ENCODE peak calls at places on chromosomes 3 and 15, in seven cellular contexts. One of them, this sample, is unnamed. For H3K36me3 and H3K4me1, the result is how much of the 10 kb centered on the place peaks cover.

GRCh38 chr15:88901713-88902490 is 6.6 kb upstream of the HAPLN3 start:
- DNase-seq in colonic mucosa: no peak
- DNase-seq in HepG2: no peak
- DNase-seq in upper lobe of right lung: no peak
- DNase-seq in GM23338: no peak
- DNase-seq in PC-3: no peak
- DNase-seq in tibial artery: no peak
- DNase-seq in this sample: no peak

GRCh38 chr3:56269755-56270154 is 198.5 kb downstream of the ERC2 start:
- DNase-seq in HepG2: no peak
- DNase-seq in PC-3: no peak
- DNase-seq in upper lobe of right lung: no peak
- DNase-seq in colonic mucosa: no peak
- DNase-seq in tibial artery: no peak
- DNase-seq in GM23338: no peak
- DNase-seq in this sample: peak

GRCh38 chr3:54541369-54541768 is 386.5 kb downstream of the LRTM1 start:
- DNase-seq in GM23338: no peak
- DNase-seq in HepG2: no peak
- DNase-seq in PC-3: no peak
- DNase-seq in tibial artery: no peak
- DNase-seq in colonic mucosa: no peak
- DNase-seq in upper lobe of right lung: no peak
- DNase-seq in this sample: no peak

GRCh38 chr15:88450125-88450798 is 16.9 kb downstream of the MRPL46 start:
- DNase-seq in colonic mucosa: peak
- DNase-seq in GM23338: peak
- DNase-seq in tibial artery: no peak
- DNase-seq in HepG2: peak
- DNase-seq in upper lobe of right lung: no peak
- DNase-seq in PC-3: peak
- DNase-seq in this sample: peak

GRCh38 chr3:30440880-30441279 is 165.5 kb upstream of the TGFBR2 start:
- DNase-seq in PC-3: no peak
- DNase-seq in HepG2: no peak
- DNase-seq in GM23338: peak
- DNase-seq in upper lobe of right lung: no peak
- DNase-seq in tibial artery: peak
- DNase-seq in colonic mucosa: no peak
- DNase-seq in this sample: no peak

GRCh38 chr3:157754415-157754814 is 251.2 kb upstream of the VEPH1 start:
- DNase-seq in GM23338: peak
- DNase-seq in PC-3: no peak
- DNase-seq in HepG2: no peak
- DNase-seq in upper lobe of right lung: no peak
- DNase-seq in colonic mucosa: no peak
- DNase-seq in tibial artery: no peak
- DNase-seq in this sample: no peak

GRCh38 chr15:92682772-92683510 is 27.4 kb upstream of the FAM174B start:
- DNase-seq in upper lobe of right lung: no peak
- DNase-seq in PC-3: no peak
- DNase-seq in tibial artery: no peak
- DNase-seq in HepG2: no peak
- DNase-seq in GM23338: no peak
- DNase-seq in colonic mucosa: no peak
- DNase-seq in this sample: peak

GRCh38 chr15:25410649-25411048 is 28.2 kb downstream of the UBE3A start:
- DNase-seq in GM23338: no peak
- DNase-seq in PC-3: no peak
- DNase-seq in upper lobe of right lung: no peak
- DNase-seq in HepG2: no peak
- DNase-seq in tibial artery: no peak
- DNase-seq in colonic mucosa: no peak
- DNase-seq in this sample: no peak

GRCh38 chr15:79973445-79974180 is 2.6 kb upstream of the BCL2A1 start:
- DNase-seq in colonic mucosa: no peak
- DNase-seq in PC-3: no peak
- DNase-seq in tibial artery: no peak
- DNase-seq in HepG2: no peak
- DNase-seq in upper lobe of right lung: no peak
- DNase-seq in GM23338: no peak
- DNase-seq in this sample: no peak

GRCh38 chr3:194169595-194169994 is 33.6 kb downstream of the HES1 start:
- DNase-seq in PC-3: no peak
- DNase-seq in colonic mucosa: no peak
- DNase-seq in tibial artery: no peak
- DNase-seq in upper lobe of right lung: no peak
- DNase-seq in HepG2: no peak
- DNase-seq in GM23338: no peak
- DNase-seq in this sample: no peak

GRCh38 chr3:152127058-152127457 is 141.7 kb upstream of the MBNL1 start:
- DNase-seq in upper lobe of right lung: no peak
- DNase-seq in colonic mucosa: no peak
- DNase-seq in PC-3: no peak
- DNase-seq in tibial artery: no peak
- DNase-seq in HepG2: no peak
- DNase-seq in GM23338: no peak
- DNase-seq in this sample: peak

GRCh38 chr3:53229171-53229570 is 26.7 kb downstream of the TKT start:
- DNase-seq in tibial artery: peak
- DNase-seq in PC-3: no peak
- DNase-seq in GM23338: no peak
- DNase-seq in colonic mucosa: no peak
- DNase-seq in HepG2: no peak
- DNase-seq in upper lobe of right lung: peak
- DNase-seq in this sample: no peak

GRCh38 chr15:28269097-28269496 is 52.9 kb downstream of the HERC2 start:
- DNase-seq in upper lobe of right lung: no peak
- DNase-seq in tibial artery: no peak
- DNase-seq in HepG2: no peak
- DNase-seq in colonic mucosa: no peak
- DNase-seq in GM23338: no peak
- DNase-seq in PC-3: peak
- DNase-seq in this sample: no peak

GRCh38 chr3:288383-288782 is 91.8 kb downstream of the CHL1 start:
- DNase-seq in colonic mucosa: no peak
- DNase-seq in GM23338: no peak
- DNase-seq in HepG2: no peak
- DNase-seq in upper lobe of right lung: no peak
- DNase-seq in PC-3: no peak
- DNase-seq in tibial artery: no peak
- DNase-seq in this sample: no peak

GRCh38 chr3:106824856-106825255 is 552.4 kb upstream of the CCDC54 start:
- DNase-seq in GM23338: peak
- DNase-seq in colonic mucosa: no peak
- DNase-seq in HepG2: peak
- DNase-seq in tibial artery: no peak
- DNase-seq in upper lobe of right lung: no peak
- DNase-seq in PC-3: peak
- DNase-seq in this sample: peak

GRCh38 chr15:80574590-80574989 is 120.5 kb upstream of the ABHD17C start:
- DNase-seq in GM23338: no peak
- DNase-seq in upper lobe of right lung: no peak
- DNase-seq in PC-3: no peak
- DNase-seq in tibial artery: no peak
- DNase-seq in HepG2: no peak
- DNase-seq in colonic mucosa: no peak
- DNase-seq in this sample: no peak

GRCh38 chr3:138675393-138675792 is 66.8 kb downstream of the FAIM start:
- DNase-seq in HepG2: no peak
- DNase-seq in GM23338: no peak
- DNase-seq in tibial artery: no peak
- DNase-seq in colonic mucosa: no peak
- DNase-seq in upper lobe of right lung: no peak
- DNase-seq in PC-3: peak
- DNase-seq in this sample: peak

GRCh38 chr15:99126195-99126594 is 21.3 kb downstream of the SYNM start:
- DNase-seq in colonic mucosa: no peak
- DNase-seq in upper lobe of right lung: no peak
- DNase-seq in PC-3: no peak
- DNase-seq in GM23338: no peak
- DNase-seq in HepG2: no peak
- DNase-seq in tibial artery: peak
- DNase-seq in this sample: no peak

GRCh38 chr15:99122831-99123705 is 18.2 kb downstream of the SYNM start:
- DNase-seq in HepG2: no peak
- DNase-seq in colonic mucosa: no peak
- DNase-seq in tibial artery: no peak
- DNase-seq in PC-3: peak
- DNase-seq in upper lobe of right lung: no peak
- DNase-seq in GM23338: no peak
- DNase-seq in this sample: no peak

GRCh38 chr15:99123706-99124451 is 19.0 kb downstream of the SYNM start:
- DNase-seq in GM23338: peak
- DNase-seq in upper lobe of right lung: peak
- DNase-seq in HepG2: peak
- DNase-seq in colonic mucosa: peak
- DNase-seq in PC-3: peak
- DNase-seq in tibial artery: peak
- DNase-seq in this sample: peak

GRCh38 chr15:99125061-99125990 is 20.4 kb downstream of the SYNM start:
- DNase-seq in tibial artery: peak
- DNase-seq in GM23338: no peak
- DNase-seq in colonic mucosa: no peak
- DNase-seq in HepG2: no peak
- DNase-seq in PC-3: no peak
- DNase-seq in upper lobe of right lung: no peak
- DNase-seq in this sample: no peak

GRCh38 chr15:99124641-99125040 is 19.8 kb downstream of the SYNM start:
- DNase-seq in PC-3: no peak
- DNase-seq in HepG2: no peak
- DNase-seq in colonic mucosa: no peak
- DNase-seq in upper lobe of right lung: no peak
- DNase-seq in tibial artery: peak
- DNase-seq in GM23338: no peak
- DNase-seq in this sample: no peak
- H3K36me3 ChIP-seq in PC-3: under half
- H3K36me3 ChIP-seq in HepG2: under half
- H3K36me3 ChIP-seq in colonic mucosa: under half
- H3K36me3 ChIP-seq in upper lobe of right lung: under half
- H3K36me3 ChIP-seq in tibial artery: under half
- H3K36me3 ChIP-seq in GM23338: under half
- H3K36me3 ChIP-seq in this sample: under half

GRCh38 chr15:44038801-44039200 is 156.3 kb downstream of the FRMD5 start:
- DNase-seq in PC-3: no peak
- DNase-seq in colonic mucosa: peak
- DNase-seq in upper lobe of right lung: no peak
- DNase-seq in HepG2: peak
- DNase-seq in tibial artery: no peak
- DNase-seq in GM23338: peak
- DNase-seq in this sample: peak
- H3K4me3 ChIP-seq in PC-3: no peak
- H3K4me3 ChIP-seq in colonic mucosa: no peak
- H3K4me3 ChIP-seq in upper lobe of right lung: no peak
- H3K4me3 ChIP-seq in HepG2: no peak
- H3K4me3 ChIP-seq in tibial artery: no peak
- H3K4me3 ChIP-seq in GM23338: peak
- H3K4me3 ChIP-seq in this sample: no peak

DNA sequence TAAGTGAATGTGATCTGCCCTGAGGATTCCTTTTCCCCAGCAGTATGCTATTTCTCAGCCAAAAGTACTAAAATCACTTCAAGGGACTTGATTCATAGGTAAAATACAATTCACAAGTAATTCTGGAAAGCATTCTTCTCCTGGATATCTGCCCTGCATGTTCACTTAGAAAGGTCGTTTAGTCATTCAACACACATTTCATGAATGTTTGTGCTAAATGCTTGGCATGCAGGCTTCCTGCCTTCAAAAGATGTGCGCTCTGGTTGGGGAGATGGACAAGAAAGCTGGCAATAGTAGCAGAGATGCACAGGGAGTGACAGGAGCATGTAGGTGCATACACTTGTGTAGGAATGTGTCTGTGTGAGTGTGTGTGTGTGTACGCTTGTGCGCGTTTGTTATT is 360.7 kb downstream of the PTPRG start:
- DNase-seq in tibial artery: no peak
- DNase-seq in PC-3: no peak
- DNase-seq in HepG2: no peak
- DNase-seq in GM23338: no peak
- DNase-seq in colonic mucosa: no peak
- DNase-seq in upper lobe of right lung: no peak
- DNase-seq in this sample: no peak
- H3K4me1 ChIP-seq in tibial artery: under half
- H3K4me1 ChIP-seq in PC-3: under half
- H3K4me1 ChIP-seq in HepG2: under half
- H3K4me1 ChIP-seq in GM23338: half or more
- H3K4me1 ChIP-seq in colonic mucosa: under half
- H3K4me1 ChIP-seq in upper lobe of right lung: under half
- H3K4me1 ChIP-seq in this sample: under half

GRCh38 chr3:178680489-178680888 is 144.3 kb downstream of the KCNMB2 start:
- DNase-seq in colonic mucosa: no peak
- DNase-seq in upper lobe of right lung: no peak
- DNase-seq in GM23338: no peak
- DNase-seq in tibial artery: no peak
- DNase-seq in HepG2: no peak
- DNase-seq in PC-3: no peak
- DNase-seq in this sample: no peak

GRCh38 chr3:178676077-178676476 is 139.8 kb downstream of the KCNMB2 start:
- DNase-seq in upper lobe of right lung: no peak
- DNase-seq in colonic mucosa: no peak
- DNase-seq in PC-3: no peak
- DNase-seq in GM23338: no peak
- DNase-seq in tibial artery: no peak
- DNase-seq in HepG2: no peak
- DNase-seq in this sample: no peak

GRCh38 chr3:178680037-178680436 is 143.8 kb downstream of the KCNMB2 start:
- DNase-seq in upper lobe of right lung: no peak
- DNase-seq in PC-3: no peak
- DNase-seq in colonic mucosa: no peak
- DNase-seq in tibial artery: no peak
- DNase-seq in HepG2: no peak
- DNase-seq in GM23338: no peak
- DNase-seq in this sample: no peak

GRCh38 chr3:178677961-178678360 is 141.7 kb downstream of the KCNMB2 start:
- DNase-seq in PC-3: no peak
- DNase-seq in tibial artery: no peak
- DNase-seq in colonic mucosa: no peak
- DNase-seq in GM23338: no peak
- DNase-seq in HepG2: no peak
- DNase-seq in upper lobe of right lung: no peak
- DNase-seq in this sample: no peak

DNA sequence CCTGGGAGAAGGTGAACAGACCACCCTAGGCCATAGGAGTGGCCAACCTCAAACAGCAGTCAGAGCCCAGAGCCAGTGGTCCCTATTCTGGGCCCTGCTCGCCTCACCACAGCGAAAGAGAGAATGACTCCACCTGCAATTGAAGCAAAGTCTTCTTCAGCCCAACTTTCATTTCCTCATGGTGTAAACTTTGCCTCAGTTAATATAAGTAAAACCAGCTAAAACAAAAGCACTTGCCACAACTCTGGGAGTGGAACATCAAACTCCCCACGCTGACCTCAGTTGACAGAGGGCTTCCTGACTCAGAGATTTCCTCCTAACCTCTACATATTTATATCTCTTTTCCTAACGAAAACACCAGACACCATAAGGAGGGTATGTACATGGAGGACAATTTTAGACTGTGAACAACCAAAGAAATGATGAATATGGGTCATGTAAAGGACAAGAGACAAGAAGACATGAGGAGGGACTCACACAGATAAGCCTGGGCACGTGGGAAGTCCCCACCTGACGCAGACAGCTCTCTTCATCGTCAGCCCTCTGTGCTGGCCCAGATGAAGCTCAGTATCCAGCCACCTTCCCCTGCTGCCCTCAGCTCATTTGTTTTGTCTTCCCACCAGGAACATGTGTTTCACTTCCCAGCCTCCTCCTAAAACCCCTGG is 140.8 kb downstream of the KCNMB2 start:
- DNase-seq in GM23338: no peak
- DNase-seq in tibial artery: no peak
- DNase-seq in PC-3: no peak
- DNase-seq in HepG2: no peak
- DNase-seq in colonic mucosa: no peak
- DNase-seq in upper lobe of right lung: no peak
- DNase-seq in this sample: no peak
- H3K36me3 ChIP-seq in GM23338: under half
- H3K36me3 ChIP-seq in tibial artery: under half
- H3K36me3 ChIP-seq in PC-3: under half
- H3K36me3 ChIP-seq in HepG2: under half
- H3K36me3 ChIP-seq in colonic mucosa: under half
- H3K36me3 ChIP-seq in upper lobe of right lung: under half
- H3K36me3 ChIP-seq in this sample: under half

This sample was measured in adipocyte.